ENCODE peak calls at places on chromosomes 2 and 18, in seven cellular contexts. H, Y, A, L, W, B and Q are unnamed samples.

GRCh38 chr2:214856116-214856515 is 46.6 kb upstream of the BARD1 start:
- DNase-seq in W (no peak), L (no peak), B (no peak), H (peak; percentile 25), Y (no peak), A (no peak), Q (no peak)

GRCh38 chr2:101951296-101951695 is 40.5 kb upstream of the IL1R2 start:
- DNase-seq in H (no peak), A (no peak), Y (no peak), B (no peak), L (no peak), W (no peak), Q (no peak)

GRCh38 chr2:187078297-187078696 is 229.3 kb upstream of the ZSWIM2 start:
- DNase-seq in H (peak; percentile 2), A (no peak), L (peak; percentile 15), Y (no peak), W (no peak), B (no peak), Q (peak; percentile 12)

GRCh38 chr2:102194609-102195268 is 7.9 kb downstream of the IL1RL2 start:
- DNase-seq in A (no peak), W (no peak), L (no peak), Y (no peak), H (no peak), B (no peak), Q (peak; percentile 26)

GRCh38 chr2:43082878-43083261 is 143.5 kb downstream of the ZFP36L2 start:
- DNase-seq in A (no peak), H (no peak), W (no peak), L (no peak), Y (no peak), B (no peak), Q (no peak)

GRCh38 chr2:119142822-119143221 is 15.7 kb downstream of the C1QL2 start:
- DNase-seq in W (no peak), L (no peak), A (no peak), H (no peak), B (no peak), Y (no peak), Q (no peak)

GRCh38 chr2:51720826-51721225 is 688.9 kb upstream of the NRXN1 start:
- DNase-seq in A (no peak), Y (no peak), W (no peak), B (no peak), H (no peak), L (no peak), Q (no peak)

GRCh38 chr2:46657042-46657504 is 177.7 kb downstream of the TMEM247 start:
- DNase-seq in B (no peak), W (peak; percentile 36), H (peak; percentile 66), Y (no peak), L (no peak), A (peak; percentile 35), Q (peak; percentile 57)

GRCh38 chr2:8281950-8282857 is 399.7 kb upstream of the ID2 start:
- DNase-seq in Y (no peak), B (no peak), H (no peak), W (no peak), L (no peak), A (no peak), Q (no peak)

GRCh38 chr2:8515390-8515761 is 166.5 kb upstream of the ID2 start:
- DNase-seq in L (no peak), Y (peak; percentile 48), W (no peak), A (peak; percentile 61), H (no peak), B (peak; percentile 20), Q (peak; percentile 93)

GRCh38 chr2:174704061-174704460 is 60.2 kb downstream of the CHRNA1 start:
- DNase-seq in A (peak; percentile 81), W (no peak), Y (no peak), H (no peak), L (no peak), B (no peak), Q (peak; percentile 43)

GRCh38 chr2:128232965-128233789 is 85.5 kb downstream of the HS6ST1 start:
- DNase-seq in W (peak; percentile 93), L (no peak), A (peak; percentile 51), H (peak; percentile 89), B (peak; percentile 66), Y (peak; percentile 84), Q (peak; percentile 91)

GRCh38 chr2:232900811-232901701 is 31.0 kb downstream of the SNORC start:
- DNase-seq in Y (no peak), B (no peak), W (peak; percentile 69), L (no peak), H (peak; percentile 11), A (no peak), Q (peak; percentile 29)

GRCh38 chr2:85889648-85890281 is 975 bp upstream of the ST3GAL5 start:
- DNase-seq in L (no peak), A (no peak), Y (no peak), H (no peak), B (no peak), W (no peak), Q (no peak)

GRCh38 chr18:57981629-57982028 is 62.4 kb upstream of the NEDD4L start:
- DNase-seq in H (no peak), Y (no peak), W (no peak), B (no peak), A (no peak), L (no peak), Q (no peak)

GRCh38 chr2:146927080-146927714 is 917.6 kb upstream of the ACVR2A start:
- DNase-seq in A (no peak), H (peak; percentile 86), B (no peak), L (peak; percentile 37), W (peak; percentile 82), Y (no peak), Q (peak; percentile 28)

GRCh38 chr18:11689972-11690570 is 1.0 kb downstream of the GNAL start:
- DNase-seq in W (peak; percentile 62), B (no peak), Y (no peak), A (no peak), H (peak; percentile 50), L (no peak), Q (peak; percentile 58)

GRCh38 chr2:98445708-98446577 is 1.3 kb downstream of the INPP4A start:
- DNase-seq in H (peak; percentile 58), A (peak; percentile 7), W (peak; percentile 62), B (no peak), L (no peak), Y (no peak), Q (peak; percentile 59)

GRCh38 chr2:174667461-174667860 is 69.9 kb upstream of the WIPF1 start:
- DNase-seq in Y (no peak), A (no peak), B (no peak), H (peak; percentile 78), W (no peak), L (no peak), Q (peak; percentile 88)

GRCh38 chr18:78994000-78994399 is 14.4 kb downstream of the SALL3 start:
- DNase-seq in Y (no peak), B (no peak), W (no peak), A (no peak), L (no peak), H (no peak), Q (no peak)

GRCh38 chr2:215609089-215610032 is 173.5 kb upstream of the FN1 start:
- DNase-seq in Y (no peak), W (no peak), B (no peak), L (no peak), A (no peak), H (no peak), Q (no peak)

GRCh38 chr18:3340682-3341097 is 78.8 kb downstream of the MYL12B start:
- DNase-seq in B (no peak), Y (no peak), W (peak; percentile 52), A (no peak), L (no peak), H (peak; percentile 63), Q (no peak)

GRCh38 chr2:46306320-46306719 is 9.1 kb downstream of the EPAS1 start:
- DNase-seq in H (no peak), B (no peak), A (no peak), Y (no peak), W (peak; percentile 51), L (peak; percentile 51), Q (no peak)

GRCh38 chr2:58601017-58601416 is 359.9 kb upstream of the FANCL start:
- DNase-seq in A (no peak), W (no peak), B (no peak), H (no peak), Y (no peak), L (no peak), Q (peak; percentile 12)

GRCh38 chr18:13501896-13502295 is 224.5 kb downstream of the FAM210A start:
- DNase-seq in W (no peak), A (no peak), H (no peak), Y (peak; percentile 26), B (no peak), L (no peak), Q (no peak)

GRCh38 chr2:233839447-233839820 is 14.9 kb downstream of the HJURP start:
- DNase-seq in A (no peak), L (no peak), Y (no peak), W (no peak), B (no peak), H (no peak), Q (no peak)

GRCh38 chr18:48545690-48546365 is 7.0 kb downstream of the CTIF start:
- DNase-seq in L (peak; percentile 71), B (no peak), Y (no peak), H (peak; percentile 96), A (no peak), W (peak; percentile 89), Q (peak; percentile 64)

GRCh38 chr18:32389868-32390267 is 80.8 kb downstream of the GAREM1 start:
- DNase-seq in A (no peak), B (no peak), W (no peak), H (no peak), L (no peak), Y (no peak), Q (no peak)

GRCh38 chr2:74391209-74391579 is 11.1 kb upstream of the DCTN1 start:
- DNase-seq in L (no peak), H (peak; percentile 64), B (no peak), W (peak; percentile 62), Y (no peak), A (no peak), Q (no peak)

GRCh38 chr18:2589345-2590060 is 18.1 kb downstream of the NDC80 start:
- DNase-seq in W (no peak), A (no peak), H (peak; percentile 2), L (no peak), B (no peak), Y (no peak), Q (peak; percentile 24)